ENCODE peak calls at places on chromosome 1, in eight cellular contexts. P is mesenchymal stem cell; F is brain microvascular endothelial cell; X is GM12865; U is kidney epithelial cell; T is Right ventricle myocardium superior; Z is activated CD4-positive, alpha-beta T cell treated with anti-CD3 and anti-CD28 coated beads, Interleukin-2, amount 50 U/mL, for 1 hour; K is iris pigment epithelial cell. A is an unnamed sample.

GRCh38 chr1:223462047-223462446 is 68.8 kb downstream of the CCDC185 start:
- DNase-seq in P (no peak), F (no peak), X (no peak), U (no peak), T (no peak), Z (no peak), K (no peak), A (no peak)

GRCh38 chr1:11487196-11487751 is 8.3 kb downstream of the DISP3 start:
- DNase-seq in P (no peak), F (no peak), X (no peak), U (no peak), T (no peak), Z (no peak), K (no peak), A (no peak)

GRCh38 chr1:3234956-3235355 is 166.0 kb downstream of the PRDM16 start:
- DNase-seq in P (no peak), F (no peak), X (no peak), U (no peak), T (no peak), Z (no peak), K (no peak), A (no peak)

GRCh38 chr1:44660176-44660575 is 14.1 kb downstream of the TMEM53 start:
- DNase-seq in P (no peak), F (no peak), X (no peak), U (no peak), T (peak), Z (no peak), K (no peak), A (no peak)

GRCh38 chr1:30675761-30676160 is 47.6 kb downstream of the MATN1 start:
- DNase-seq in P (peak), F (no peak), X (no peak), U (no peak), T (no peak), Z (no peak), K (peak), A (no peak)

GRCh38 chr1:163291461-163291860 is 30.3 kb upstream of the NUF2 start:
- DNase-seq in P (no peak), F (no peak), X (no peak), U (no peak), T (no peak), Z (no peak), K (no peak), A (no peak)

GRCh38 chr1:203085528-203086406 is at the start of gene MYOG:
- DNase-seq in P (no peak), F (no peak), X (no peak), U (no peak), T (no peak), Z (no peak), K (no peak), A (no peak)

GRCh38 chr1:226938903-226939438 is 1.1 kb upstream of the COQ8A start:
- DNase-seq in P (peak), F (peak), X (no peak), U (no peak), T (no peak), Z (no peak), K (peak), A (no peak)

GRCh38 chr1:202565890-202566289 is 144.4 kb downstream of the SYT2 start:
- DNase-seq in P (no peak), F (no peak), X (peak), U (no peak), T (no peak), Z (no peak), K (no peak), A (peak)

GRCh38 chr1:216711712-216712111 is 11.5 kb downstream of the ESRRG start:
- DNase-seq in P (no peak), F (no peak), X (no peak), U (no peak), T (no peak), Z (no peak), K (no peak), A (no peak)

GRCh38 chr1:184503221-184503749 is 116.5 kb downstream of the C1orf21 start:
- DNase-seq in P (no peak), F (no peak), X (no peak), U (no peak), T (no peak), Z (no peak), K (no peak), A (no peak)

GRCh38 chr1:97603218-97603617 is 317.6 kb downstream of the DPYD start:
- DNase-seq in P (no peak), F (no peak), X (no peak), U (no peak), T (no peak), Z (no peak), K (no peak), A (no peak)

GRCh38 chr1:64038965-64039926 is 164.2 kb upstream of the UBE2U start:
- DNase-seq in P (peak), F (peak), X (peak), U (peak), T (no peak), Z (no peak), K (peak), A (no peak)

GRCh38 chr1:244074559-244075171 is 23.6 kb downstream of the ZBTB18 start:
- DNase-seq in P (no peak), F (no peak), X (peak), U (no peak), T (no peak), Z (peak), K (no peak), A (peak)

GRCh38 chr1:206579747-206580437 is 32.4 kb downstream of the EIF2D start:
- DNase-seq in P (no peak), F (no peak), X (peak), U (no peak), T (peak), Z (peak), K (peak), A (peak)

GRCh38 chr1:94688646-94689045 is 131.5 kb upstream of the SLC44A3 start:
- DNase-seq in P (no peak), F (no peak), X (no peak), U (no peak), T (no peak), Z (no peak), K (no peak), A (no peak)

GRCh38 chr1:207241164-207241934 is 80.1 kb upstream of the CD55 start:
- DNase-seq in P (no peak), F (no peak), X (no peak), U (no peak), T (no peak), Z (no peak), K (peak), A (no peak)

GRCh38 chr1:5386371-5386770 is 605.9 kb downstream of the NPHP4 start:
- DNase-seq in P (no peak), F (no peak), X (no peak), U (no peak), T (no peak), Z (no peak), K (no peak), A (no peak)

GRCh38 chr1:78483903-78484302 is 6.9 kb upstream of the PTGFR start:
- DNase-seq in P (no peak), F (peak), X (no peak), U (no peak), T (peak), Z (no peak), K (peak), A (no peak)

GRCh38 chr1:211885746-211886522 is 55.4 kb upstream of the LPGAT1 start:
- DNase-seq in P (no peak), F (peak), X (no peak), U (no peak), T (no peak), Z (no peak), K (no peak), A (no peak)

GRCh38 chr1:56113679-56114078 is 465.7 kb downstream of the PLPP3 start:
- DNase-seq in P (no peak), F (no peak), X (no peak), U (no peak), T (no peak), Z (no peak), K (no peak), A (no peak)

GRCh38 chr1:150606743-150607142 is 22.7 kb downstream of the ENSA start:
- DNase-seq in P (no peak), F (no peak), X (no peak), U (no peak), T (no peak), Z (no peak), K (no peak), A (no peak)

GRCh38 chr1:174982971-174983689 is 16.6 kb upstream of the CACYBP start:
- DNase-seq in P (peak), F (peak), X (peak), U (no peak), T (no peak), Z (peak), K (peak), A (peak)

A was measured in B cell.